ENCODE peak calls at places on chromosome 1, in five cellular contexts. W is activated naive CD8-positive, alpha-beta T cell treated with anti-CD3 and anti-CD28 coated beads for 36 hours; U is brain microvascular endothelial cell; J is H54; B is fibroblast of gingiva. R is an unnamed sample.

GRCh38 chr1:39391741-39392679 is 99.4 kb upstream of the BMP8A start:
- DNase-seq in U (peak), J (no peak), W (no peak), B (peak), R (no peak)

GRCh38 chr1:38028105-38028591 is 15.6 kb downstream of the UTP11 start:
- DNase-seq in W (peak), J (no peak), B (no peak), U (no peak), R (peak)

GRCh38 chr1:213369465-213369864 is 318.4 kb downstream of the RPS6KC1 start:
- DNase-seq in J (no peak), U (no peak), B (no peak), W (no peak), R (no peak)

GRCh38 chr1:8494681-8495080 is 176.8 kb downstream of the SLC45A1 start:
- DNase-seq in U (no peak), W (no peak), B (no peak), J (no peak), R (no peak)

GRCh38 chr1:109620396-109620817 is 770 bp downstream of the AMPD2 start:
- DNase-seq in U (peak), B (peak), W (no peak), J (peak), R (no peak)

GRCh38 chr1:189429610-189430009 is 1048.1 kb downstream of the BRINP3 start:
- DNase-seq in B (no peak), J (no peak), W (no peak), U (no peak), R (no peak)

GRCh38 chr1:147384805-147385204 is 142.3 kb downstream of the CHD1L start:
- DNase-seq in U (no peak), W (no peak), B (no peak), J (no peak), R (no peak)

GRCh38 chr1:166165661-166166399 is 971 bp downstream of the FAM78B start:
- DNase-seq in W (no peak), B (peak), J (no peak), U (no peak), R (no peak)

GRCh38 chr1:90723561-90724108 is 6.5 kb upstream of the BARHL2 start:
- DNase-seq in U (no peak), B (no peak), J (no peak), W (no peak), R (no peak)

GRCh38 chr1:240609527-240610060 is 2.4 kb downstream of the GREM2 start:
- DNase-seq in U (no peak), B (no peak), J (no peak), W (no peak), R (no peak)

GRCh38 chr1:77846966-77847365 is 41.5 kb upstream of the NEXN start:
- DNase-seq in B (no peak), U (no peak), W (no peak), J (no peak), R (no peak)

GRCh38 chr1:23581219-23581618 is 21.9 kb upstream of the ID3 start:
- DNase-seq in W (no peak), U (peak), B (no peak), J (no peak), R (no peak)

GRCh38 chr1:189646066-189646465 is 831.6 kb downstream of the BRINP3 start:
- DNase-seq in J (no peak), W (no peak), B (no peak), U (no peak), R (no peak)

GRCh38 chr1:53148123-53148522 is 5.7 kb upstream of the SLC1A7 start:
- DNase-seq in U (no peak), W (no peak), B (no peak), J (no peak), R (no peak)

GRCh38 chr1:215923129-215923824 is 356.2 kb downstream of the KCTD3 start:
- DNase-seq in U (no peak), J (no peak), W (no peak), B (no peak), R (no peak)

GRCh38 chr1:87045757-87046422 is 131.5 kb downstream of the HS2ST1 start:
- DNase-seq in B (no peak), W (peak), U (peak), J (no peak), R (peak)